ENCODE peak calls at places on chromosome 19, in four cellular contexts. K is K562, Z is GM12878, F is H1. N is an unnamed sample.

GRCh38 chr19:7622933-7623685 is 6.2 kb downstream of the XAB2 start:
- DNase-seq in K (peak), Z (no peak), F (no peak), N (no peak)

GRCh38 chr19:4969772-4970531 is 1.0 kb downstream of the KDM4B start:
- DNase-seq in K (no peak), Z (peak), F (no peak), N (no peak)

GRCh38 chr19:869245-870177 is 10.0 kb downstream of the CFD start:
- DNase-seq in K (no peak), Z (no peak), F (no peak), N (no peak)

GRCh38 chr19:10876459-10877240 is 5.3 kb downstream of the CARM1 start:
- DNase-seq in K (no peak), Z (peak), F (no peak), N (no peak)

GRCh38 chr19:47427241-47428176 is 8.2 kb upstream of the MEIS3 start:
- DNase-seq in K (peak), Z (no peak), F (peak), N (peak)

GRCh38 chr19:38386968-38387549 is 775 bp downstream of the GGN start:
- DNase-seq in K (peak), Z (no peak), F (no peak), N (no peak)

GRCh38 chr19:37691881-37692504 is 27.6 kb downstream of the ZNF607 start:
- DNase-seq in K (peak), Z (peak), F (peak), N (peak)

GRCh38 chr19:35334064-35334753 is 5.2 kb downstream of the CD22 start:
- DNase-seq in K (no peak), Z (no peak), F (no peak), N (no peak)

GRCh38 chr19:1123381-1123780 is 19.6 kb downstream of the GPX4 start:
- DNase-seq in K (no peak), Z (no peak), F (no peak), N (no peak)

GRCh38 chr19:6730153-6730804 is 7.1 kb downstream of the GPR108 start:
- DNase-seq in K (peak), Z (no peak), F (peak), N (peak)

GRCh38 chr19:3547301-3547731 is 8.3 kb downstream of the TEKTIP1 start:
- DNase-seq in K (peak), Z (no peak), F (no peak), N (no peak)

GRCh38 chr19:3798137-3798536 is 12.0 kb upstream of the MATK start:
- DNase-seq in K (no peak), Z (no peak), F (no peak), N (no peak)

GRCh38 chr19:23481043-23481442 is 85.8 kb upstream of the ZNF91 start:
- DNase-seq in K (no peak), Z (no peak), F (no peak), N (no peak)

GRCh38 chr19:4455742-4456565 is 1.6 kb downstream of the UBXN6 start:
- DNase-seq in K (no peak), Z (no peak), F (no peak), N (peak)

GRCh38 chr19:17296278-17296677 is 6.9 kb downstream of the ABHD8 start:
- DNase-seq in K (no peak), Z (no peak), F (no peak), N (no peak)

GRCh38 chr19:46787331-46788100 is 878 bp downstream of the SLC1A5 start:
- DNase-seq in K (no peak), Z (no peak), F (no peak), N (peak)

GRCh38 chr19:6018786-6019185 is 40.8 kb upstream of the RANBP3 start:
- DNase-seq in K (peak), Z (no peak), F (peak), N (no peak)

GRCh38 chr19:35153701-35154534 is 617 bp upstream of the FXYD5 start:
- DNase-seq in K (peak), Z (no peak), F (no peak), N (no peak)

GRCh38 chr19:39193785-39194184 is 3.0 kb upstream of the NCCRP1 start:
- DNase-seq in K (no peak), Z (no peak), F (no peak), N (peak)

GRCh38 chr19:50639121-50640112 is at the start of gene SYT3:
- DNase-seq in K (peak), Z (no peak), F (no peak), N (no peak)

GRCh38 chr19:13010992-13011652 is 15.8 kb downstream of the NFIX start:
- DNase-seq in K (peak), Z (no peak), F (no peak), N (no peak)

GRCh38 chr19:1590641-1591397 is 1.8 kb downstream of the MBD3 start:
- DNase-seq in K (no peak), Z (no peak), F (no peak), N (peak)

GRCh38 chr19:4379383-4380253 is 20.7 kb downstream of the SH3GL1 start:
- DNase-seq in K (no peak), Z (peak), F (no peak), N (no peak)

GRCh38 chr19:5109560-5109959 is 140.6 kb downstream of the KDM4B start:
- DNase-seq in K (no peak), Z (no peak), F (no peak), N (no peak)

GRCh38 chr19:7732045-7732444 is at the start of gene CLEC4G:
- DNase-seq in K (no peak), Z (no peak), F (no peak), N (no peak)

GRCh38 chr19:48513289-48514122 is 1.9 kb upstream of the LMTK3 start:
- DNase-seq in K (peak), Z (no peak), F (no peak), N (peak)

GRCh38 chr19:48512504-48513288 is 1.1 kb upstream of the LMTK3 start:
- DNase-seq in K (no peak), Z (no peak), F (no peak), N (no peak)

GRCh38 chr19:48510421-48511268 is 990 bp downstream of the LMTK3 start:
- DNase-seq in K (peak), Z (no peak), F (no peak), N (no peak)

GRCh38 chr19:48511321-48511731 is 309 bp downstream of the LMTK3 start:
- DNase-seq in K (no peak), Z (no peak), F (no peak), N (no peak)

DNA sequence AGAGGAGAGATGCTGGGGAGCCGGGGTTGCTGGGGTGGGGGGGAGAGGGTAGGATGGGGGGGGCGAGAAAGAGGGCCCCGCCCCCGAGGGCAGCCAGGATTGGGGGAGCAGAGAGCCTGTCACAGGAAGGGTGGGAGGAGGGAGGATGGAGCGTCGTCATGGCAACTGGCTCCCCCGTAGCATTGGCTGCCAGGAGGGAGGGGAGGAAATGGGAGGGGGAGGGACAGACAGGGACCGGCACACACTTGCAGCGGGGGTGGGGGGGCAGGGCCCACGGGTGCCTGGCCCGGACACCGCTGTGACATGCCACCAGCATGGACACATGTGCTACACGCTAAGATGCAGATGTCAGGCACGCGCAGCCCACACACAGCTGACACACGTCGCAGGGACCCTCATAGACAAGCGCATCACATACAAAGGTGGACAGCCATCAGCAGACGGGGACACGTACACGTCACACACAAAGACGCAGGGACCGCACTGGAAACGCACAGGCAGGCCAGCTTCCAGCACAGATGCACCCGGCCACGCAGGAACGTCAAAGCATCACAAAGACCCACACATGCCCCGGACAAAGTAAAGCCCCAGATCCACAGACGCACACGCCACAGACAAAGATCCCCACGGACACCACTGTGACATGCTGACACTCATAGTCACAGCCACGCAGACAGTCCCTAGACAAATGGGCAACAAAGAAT is at the start of gene LMTK3:
- DNase-seq in K (peak), Z (no peak), F (no peak), N (no peak)
- TF ChIP-seq CBX5 in K (no peak), Z (no peak), F (no peak), N (no peak)

GRCh38 chr19:9128171-9128570 is 1.4 kb upstream of the OR7G3 start:
- DNase-seq in K (no peak), Z (no peak), F (no peak), N (no peak)

GRCh38 chr19:9132422-9132821 is 5.7 kb upstream of the OR7G3 start:
- DNase-seq in K (no peak), Z (no peak), F (no peak), N (no peak)

GRCh38 chr19:9126900-9127405 is at the start of gene OR7G3:
- DNase-seq in K (no peak), Z (no peak), F (no peak), N (no peak)

GRCh38 chr19:9130965-9131364 is 4.2 kb upstream of the OR7G3 start:
- DNase-seq in K (no peak), Z (no peak), F (no peak), N (no peak)
- H3K9ac ChIP-seq in K (no peak), Z (no peak), F (no peak), N (no peak)

GRCh38 chr19:48735031-48735615 is 5.3 kb downstream of the RASIP1 start:
- DNase-seq in K (no peak), Z (no peak), F (no peak), N (no peak)
- TF ChIP-seq CBX5 in K (no peak), Z (no peak), F (no peak), N (no peak)

GRCh38 chr19:44050740-44051653 is 839 bp upstream of the ZNF223 start:
- DNase-seq in K (no peak), Z (no peak), F (no peak), N (no peak)
- H3K9ac ChIP-seq in K (no peak), Z (no peak), F (no peak), N (peak)

DNA sequence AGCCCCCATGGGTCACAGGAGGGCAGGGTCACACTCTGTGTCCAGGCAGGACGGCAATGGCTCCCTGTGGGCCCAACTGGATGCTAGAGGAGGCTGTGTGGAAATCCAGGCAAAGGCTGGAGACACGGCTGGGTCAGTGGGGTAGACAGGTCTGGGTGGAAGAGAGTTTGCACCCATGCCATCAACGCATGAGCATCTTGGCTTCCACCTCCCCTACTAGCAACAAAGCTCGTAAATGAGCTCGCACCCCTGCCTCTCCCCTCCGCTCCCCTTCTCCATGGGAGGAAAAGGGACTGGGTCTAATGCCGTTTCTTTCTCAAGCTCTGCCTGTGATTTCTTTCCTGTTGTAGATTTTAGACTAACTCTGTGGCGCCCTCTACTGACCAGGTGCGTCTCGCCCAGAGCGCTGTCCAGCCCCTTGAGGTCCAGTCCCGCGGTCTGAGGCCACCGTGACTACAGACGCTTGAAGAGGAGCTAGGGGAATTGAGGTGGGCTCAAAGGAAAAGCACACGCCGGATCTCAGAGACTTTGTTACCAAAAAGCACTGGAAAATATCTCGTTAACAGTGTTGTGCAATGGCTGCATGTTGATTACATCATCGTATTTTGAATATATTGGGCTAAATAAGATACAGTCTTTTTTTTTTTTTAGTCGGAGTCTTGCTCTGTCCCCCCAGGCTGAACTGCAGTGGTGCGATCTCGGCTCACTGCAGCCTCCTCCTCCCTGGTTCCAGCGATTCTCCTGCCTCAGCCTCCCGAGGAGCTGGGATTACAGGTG is 50.7 kb upstream of the USP29 start:
- DNase-seq in K (no peak), Z (no peak), F (no peak), N (peak)
- TF ChIP-seq CBX5 in K (no peak), Z (no peak), F (no peak), N (peak)

GRCh38 chr19:45511074-45511473 is 3.8 kb downstream of the VASP start:
- DNase-seq in K (no peak), Z (no peak), F (no peak), N (no peak)

GRCh38 chr19:45508931-45509691 is 1.8 kb downstream of the VASP start:
- DNase-seq in K (peak), Z (peak), F (no peak), N (peak)

GRCh38 chr19:45507864-45508680 is 793 bp downstream of the VASP start:
- DNase-seq in K (peak), Z (no peak), F (no peak), N (no peak)

GRCh38 chr19:45508681-45508930 is 1.3 kb downstream of the VASP start:
- DNase-seq in K (no peak), Z (no peak), F (no peak), N (no peak)

DNA sequence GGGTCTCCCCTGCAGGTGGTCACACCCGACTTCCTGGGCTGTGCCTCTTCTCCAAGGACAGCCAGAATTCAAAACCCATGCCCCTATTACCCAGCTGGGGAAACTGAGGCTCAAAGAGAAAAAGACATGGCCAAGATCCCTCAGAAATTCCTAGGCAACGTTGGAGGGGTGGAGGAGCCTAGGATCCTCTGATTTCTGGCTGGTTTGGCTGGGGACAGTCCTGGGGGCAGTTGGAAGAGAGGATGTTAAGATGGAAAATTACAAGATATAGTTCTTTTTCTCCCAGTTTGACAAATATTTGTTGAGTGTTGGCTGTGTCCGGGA is 2.4 kb downstream of the VASP start:
- DNase-seq in K (no peak), Z (no peak), F (no peak), N (no peak)
- H3K9ac ChIP-seq in K (peak), Z (peak), F (peak), N (peak)

GRCh38 chr19:21602105-21602658 is 96.8 kb downstream of the ZNF429 start:
- DNase-seq in K (no peak), Z (no peak), F (no peak), N (no peak)

GRCh38 chr19:21604351-21604926 is 99.0 kb downstream of the ZNF429 start:
- DNase-seq in K (no peak), Z (no peak), F (no peak), N (no peak)

GRCh38 chr19:21607453-21607852 is 102.1 kb downstream of the ZNF429 start:
- DNase-seq in K (no peak), Z (no peak), F (no peak), N (no peak)

GRCh38 chr19:21603431-21604153 is 98.2 kb downstream of the ZNF429 start:
- DNase-seq in K (no peak), Z (no peak), F (no peak), N (no peak)

DNA sequence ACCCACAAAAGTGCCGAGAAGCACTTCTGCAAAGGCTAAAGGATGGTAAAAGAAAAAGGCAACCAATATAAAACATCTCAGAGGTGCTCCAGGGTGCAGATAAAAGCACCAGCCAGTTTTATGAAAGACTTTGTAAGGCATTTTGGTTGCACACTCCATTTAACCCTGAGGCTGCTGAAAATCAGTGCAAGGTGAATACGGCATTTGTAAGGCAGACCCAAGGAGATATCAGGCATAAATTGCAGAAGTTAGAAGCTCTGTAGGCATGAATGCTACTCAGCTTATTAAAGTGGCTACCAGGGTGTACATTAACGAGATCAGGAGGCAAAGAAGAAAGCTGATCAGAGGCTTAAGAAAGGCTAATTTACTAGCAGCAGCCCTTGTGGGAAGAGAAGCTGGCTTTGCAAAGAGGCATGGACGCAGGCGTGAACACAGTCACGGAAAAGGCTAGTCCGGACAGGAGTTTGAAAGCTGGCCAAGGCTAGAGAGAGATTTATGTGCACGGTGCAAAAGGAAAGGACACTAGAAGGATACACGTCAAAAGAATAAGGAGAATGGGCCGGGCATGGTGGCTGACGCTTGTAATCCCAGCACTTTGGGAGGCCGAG is 99.6 kb downstream of the ZNF429 start:
- DNase-seq in K (no peak), Z (no peak), F (no peak), N (no peak)
- TF ChIP-seq CBX5 in K (no peak), Z (no peak), F (no peak), N (no peak)